ENCODE peak calls at places on chromosome 17, in six cellular contexts. O is activated naive CD4-positive, alpha-beta T cell; A is fibroblast of pulmonary artery; Q is NCI-H460; L is ELR; G is stimulated activated CD8-positive, alpha-beta memory T cell treated with anti-CD3 and anti-CD28 coated beads, Interleukin-2, amount 100 ng/mL, for 1 hour. K is an unnamed sample.

GRCh38 chr17:44878627-44879221 is 20.5 kb downstream of the EFTUD2 start:
- DNase-seq in Q (peak), G (no peak), A (peak), L (peak), O (no peak), K (peak)

GRCh38 chr17:65088621-65089385 is 32.3 kb upstream of the GNA13 start:
- DNase-seq in G (no peak), L (peak), Q (no peak), A (no peak), O (no peak), K (peak)

GRCh38 chr17:499836-500543 is 147.4 kb upstream of the RPH3AL start:
- DNase-seq in G (no peak), A (no peak), L (no peak), O (no peak), Q (no peak), K (no peak)

GRCh38 chr17:31476525-31477416 is 85.3 kb downstream of the RAB11FIP4 start:
- DNase-seq in G (no peak), O (no peak), L (no peak), Q (no peak), A (no peak), K (no peak)

GRCh38 chr17:82490512-82491195 is 28.9 kb upstream of the FOXK2 start:
- DNase-seq in G (no peak), L (no peak), O (no peak), Q (no peak), A (no peak), K (no peak)

GRCh38 chr17:34000639-34001038 is 254.4 kb upstream of the CCL2 start:
- DNase-seq in G (no peak), O (no peak), Q (no peak), L (no peak), A (no peak), K (no peak)

GRCh38 chr17:61575983-61576382 is 15.0 kb downstream of the NACA2 start:
- DNase-seq in Q (no peak), L (no peak), G (no peak), O (no peak), A (no peak), K (no peak)

GRCh38 chr17:60724647-60725046 is 47.0 kb downstream of the BCAS3 start:
- DNase-seq in G (no peak), O (no peak), Q (no peak), L (no peak), A (no peak), K (no peak)

GRCh38 chr17:31549121-31549524 is 157.6 kb downstream of the RAB11FIP4 start:
- DNase-seq in O (no peak), G (no peak), A (no peak), L (peak), Q (no peak), K (no peak)

GRCh38 chr17:47063475-47063874 is 84.4 kb upstream of the RPRML start:
- DNase-seq in L (no peak), G (no peak), O (no peak), A (no peak), Q (no peak), K (no peak)

GRCh38 chr17:30477758-30478115 is 529 bp downstream of the GOSR1 start:
- DNase-seq in O (no peak), Q (no peak), G (no peak), L (peak), A (peak), K (no peak)

GRCh38 chr17:49872776-49873377 is 25.0 kb upstream of the TAC4 start:
- DNase-seq in Q (no peak), A (no peak), L (no peak), O (no peak), G (no peak), K (no peak)

GRCh38 chr17:28724500-28725165 is 1.4 kb downstream of the TLCD1 start:
- DNase-seq in A (no peak), L (no peak), O (no peak), Q (no peak), G (no peak), K (no peak)

GRCh38 chr17:63955232-63955631 is 17.5 kb downstream of the SCN4A start:
- DNase-seq in A (no peak), Q (no peak), L (no peak), O (no peak), G (no peak), K (no peak)

GRCh38 chr17:55238931-55239297 is 25.8 kb upstream of the HLF start:
- DNase-seq in O (no peak), L (peak), A (no peak), G (no peak), Q (no peak), K (no peak)

GRCh38 chr17:2963332-2964027 is 99.9 kb downstream of the OR1D5 start:
- DNase-seq in O (no peak), L (no peak), A (no peak), Q (no peak), G (no peak), K (no peak)

GRCh38 chr17:34981538-34982241 is 1.4 kb downstream of the LIG3 start:
- DNase-seq in G (no peak), O (no peak), Q (no peak), A (peak), L (peak), K (no peak)